ENCODE peak calls at places on chromosomes 11 and 22, in seven cellular contexts. Q is gastrocnemius medialis, T is psoas muscle, X is ovary, Z is heart left ventricle, N is fibroblast of lung, O is esophagus squamous epithelium. L is an unnamed sample. For H3K4me1, the result is how much of the 10 kb centered on the place peaks cover.

GRCh38 chr11:86228967-86229330 is 15.6 kb upstream of the EED start:
- DNase-seq in Z (no peak), N (no peak), Q (no peak), T (no peak), O (no peak), X (no peak), L (no peak)

GRCh38 chr22:33389927-33390326 is 331.7 kb upstream of the SYN3 start:
- DNase-seq in T (no peak), Z (no peak), X (no peak), N (peak), O (no peak), Q (no peak), L (no peak)

GRCh38 chr22:38696606-38697005 is 4.1 kb downstream of the JOSD1 start:
- DNase-seq in T (no peak), O (no peak), X (no peak), Z (no peak), Q (no peak), N (peak), L (peak)

GRCh38 chr22:28999510-29000224 is 62.0 kb downstream of the C22orf31 start:
- DNase-seq in X (no peak), Z (no peak), Q (no peak), T (no peak), O (no peak), N (no peak), L (no peak)

GRCh38 chr11:133778161-133778560 is 67.2 kb downstream of the SPATA19 start:
- DNase-seq in Q (no peak), X (no peak), O (no peak), T (no peak), N (no peak), Z (no peak), L (no peak)

GRCh38 chr22:21642584-21643448 is 714 bp downstream of the SDF2L1 start:
- DNase-seq in Q (no peak), N (peak), X (peak), Z (peak), T (peak), O (no peak), L (no peak)

GRCh38 chr11:67260406-67260805 is 5.9 kb upstream of the GRK2 start:
- DNase-seq in Z (peak), T (no peak), O (no peak), Q (no peak), X (no peak), N (no peak), L (no peak)

GRCh38 chr22:30187726-30188407 is 58.7 kb downstream of the LIF start:
- DNase-seq in N (peak), Q (no peak), O (no peak), T (no peak), X (no peak), Z (no peak), L (no peak)

GRCh38 chr11:64208086-64208795 is 1.7 kb downstream of the FERMT3 start:
- DNase-seq in Z (no peak), O (no peak), X (no peak), N (no peak), Q (no peak), T (no peak), L (no peak)

GRCh38 chr22:27329471-27329870 is 472.1 kb downstream of the MN1 start:
- DNase-seq in Q (no peak), T (no peak), Z (no peak), X (no peak), N (no peak), O (no peak), L (no peak)

GRCh38 chr22:41844036-41844435 is 11.1 kb downstream of the SREBF2 start:
- DNase-seq in T (no peak), Z (no peak), N (no peak), O (no peak), Q (no peak), X (no peak), L (no peak)

GRCh38 chr11:70174846-70175764 is 28.0 kb upstream of the FADD start:
- DNase-seq in Q (no peak), O (no peak), X (no peak), Z (peak), T (no peak), N (no peak), L (no peak)

GRCh38 chr11:6307879-6308278 is 12.4 kb downstream of the CAVIN3 start:
- DNase-seq in Q (no peak), O (no peak), X (no peak), Z (no peak), N (peak), T (no peak), L (peak)

GRCh38 chr11:83680351-83680750 is 394.2 kb upstream of the CCDC90B start:
- DNase-seq in O (no peak), Q (no peak), T (no peak), N (no peak), X (no peak), Z (no peak), L (no peak)

GRCh38 chr11:126892781-126893180 is 107.8 kb downstream of the KIRREL3 start:
- DNase-seq in O (no peak), X (no peak), Z (no peak), T (no peak), N (no peak), Q (no peak), L (no peak)

GRCh38 chr11:123640677-123641494 is 13.5 kb downstream of the SCN3B start:
- DNase-seq in N (peak), O (no peak), Q (peak), X (no peak), T (peak), Z (peak), L (no peak)

GRCh38 chr11:117902001-117902855 is 25.8 kb upstream of the FXYD6 start:
- DNase-seq in Q (no peak), O (no peak), X (peak), Z (no peak), T (no peak), N (no peak), L (no peak)

GRCh38 chr22:36439481-36440271 is 41.8 kb downstream of the TXN2 start:
- DNase-seq in Q (no peak), Z (peak), O (no peak), X (peak), N (peak), T (peak), L (peak)

GRCh38 chr11:59523541-59523940 is 12.2 kb downstream of the OR4D9 start:
- DNase-seq in O (no peak), Z (no peak), X (no peak), N (no peak), T (no peak), Q (no peak), L (no peak)

DNA sequence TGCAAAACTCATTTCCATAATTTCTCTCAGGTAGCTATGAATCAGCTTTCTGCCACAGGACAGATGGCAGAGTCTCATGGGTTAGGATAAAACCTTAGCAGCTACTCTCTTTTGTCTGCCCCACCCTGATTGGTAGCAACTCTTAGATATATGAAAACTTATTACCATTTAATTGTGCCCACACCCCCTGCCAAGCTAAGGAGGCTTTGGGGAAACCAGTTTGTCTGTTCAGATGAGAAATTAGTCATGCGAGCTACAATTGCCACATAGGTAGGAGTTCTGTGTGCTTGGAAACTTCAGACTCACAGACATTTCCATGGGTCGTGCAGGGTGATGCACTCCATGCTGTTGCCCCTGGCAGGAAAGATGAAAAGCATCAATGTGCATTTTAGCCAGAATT is 39.9 kb downstream of the CD44 start:
- DNase-seq in O (no peak), N (peak), X (no peak), Z (no peak), T (no peak), Q (no peak), L (no peak)
- H3K4me1 ChIP-seq in O (under half), N (under half), X (under half), Z (under half), T (under half), Q (under half), L (under half)

GRCh38 chr11:14045417-14045816 is 82.9 kb downstream of the SPON1 start:
- DNase-seq in X (no peak), T (no peak), N (no peak), O (no peak), Z (no peak), Q (no peak), L (no peak)
- TF ChIP-seq CTCF in X (no peak), T (no peak), N (no peak), O (no peak), Z (no peak), Q (no peak), L (no peak)

DNA sequence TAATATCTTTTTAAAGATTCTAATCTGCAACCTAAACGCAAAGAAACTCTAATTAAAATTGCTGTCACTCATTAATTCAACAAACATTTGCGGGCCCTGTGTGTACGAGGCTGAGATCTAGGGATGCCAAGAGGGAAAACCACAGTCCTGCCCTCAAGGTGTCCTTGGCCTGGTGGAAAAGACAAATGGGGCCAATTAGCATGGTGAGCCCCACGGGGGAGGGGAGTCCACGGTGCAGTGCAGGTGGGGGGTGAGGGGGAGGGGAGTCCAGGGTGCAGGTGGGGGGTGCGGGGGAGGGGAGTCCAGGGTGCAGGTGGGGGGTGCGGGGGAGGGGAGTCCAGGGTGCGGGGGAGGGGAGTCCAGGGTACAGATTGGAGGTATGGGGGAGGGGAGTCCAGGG is 50.1 kb downstream of the CELSR1 start:
- DNase-seq in Z (no peak), N (no peak), X (no peak), O (no peak), T (no peak), Q (no peak), L (no peak)
- H3K4me1 ChIP-seq in Z (under half), N (under half), X (under half), O (under half), T (under half), Q (under half), L (under half)

GRCh38 chr11:104907521-104908185 is 9.4 kb upstream of the CASP12 start:
- DNase-seq in O (no peak), X (no peak), Q (no peak), T (no peak), Z (no peak), N (peak), L (no peak)

GRCh38 chr11:104908186-104908531 is 9.9 kb upstream of the CASP12 start:
- DNase-seq in T (no peak), Q (no peak), N (no peak), Z (no peak), O (no peak), X (no peak), L (no peak)

DNA sequence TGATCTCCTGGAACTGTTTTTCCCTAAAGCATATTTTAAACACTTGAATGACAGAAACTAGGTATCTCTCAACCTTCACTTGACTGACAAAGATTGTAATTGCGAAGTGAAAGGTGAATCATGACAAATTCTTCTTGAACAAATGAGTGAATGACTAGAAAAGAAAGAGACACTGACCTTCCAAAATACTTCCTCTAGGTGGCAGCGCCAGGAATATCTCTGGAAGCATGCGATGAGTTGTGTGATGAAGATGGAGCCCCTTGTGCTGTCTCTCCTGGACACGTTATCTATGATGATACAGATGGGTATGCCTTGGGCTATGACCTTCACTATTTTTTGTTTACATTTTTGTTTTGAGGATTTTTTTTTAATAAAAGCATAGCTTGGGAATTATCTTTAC is 7.0 kb upstream of the CASP12 start:
- DNase-seq in T (no peak), N (no peak), O (no peak), X (no peak), Q (no peak), Z (no peak), L (no peak)
- TF ChIP-seq CTCF in T (no peak), N (peak), O (no peak), X (no peak), Q (no peak), Z (no peak), L (no peak)

GRCh38 chr22:19885841-19886592 is 31.3 kb upstream of the GNB1L start:
- DNase-seq in N (no peak), X (no peak), Z (peak), O (no peak), Q (no peak), T (peak), L (no peak)
- H3K4me1 ChIP-seq in N (under half), X (under half), Z (under half), O (under half), Q (under half), T (under half), L (under half)

GRCh38 chr11:46386674-46387073 is 4.9 kb downstream of the CHRM4 start:
- DNase-seq in Z (no peak), O (no peak), X (no peak), N (peak), Q (no peak), T (no peak), L (no peak)

GRCh38 chr11:46386005-46386331 is 4.5 kb downstream of the MDK start:
- DNase-seq in X (no peak), Q (no peak), Z (no peak), O (no peak), T (no peak), N (no peak), L (no peak)

GRCh38 chr11:46387919-46388618 is 3.5 kb downstream of the CHRM4 start:
- DNase-seq in Q (no peak), T (no peak), O (no peak), X (no peak), Z (no peak), N (no peak), L (no peak)

GRCh38 chr11:46388619-46389449 is 2.7 kb downstream of the CHRM4 start:
- DNase-seq in O (no peak), Q (no peak), T (no peak), X (no peak), Z (no peak), N (no peak), L (no peak)

DNA sequence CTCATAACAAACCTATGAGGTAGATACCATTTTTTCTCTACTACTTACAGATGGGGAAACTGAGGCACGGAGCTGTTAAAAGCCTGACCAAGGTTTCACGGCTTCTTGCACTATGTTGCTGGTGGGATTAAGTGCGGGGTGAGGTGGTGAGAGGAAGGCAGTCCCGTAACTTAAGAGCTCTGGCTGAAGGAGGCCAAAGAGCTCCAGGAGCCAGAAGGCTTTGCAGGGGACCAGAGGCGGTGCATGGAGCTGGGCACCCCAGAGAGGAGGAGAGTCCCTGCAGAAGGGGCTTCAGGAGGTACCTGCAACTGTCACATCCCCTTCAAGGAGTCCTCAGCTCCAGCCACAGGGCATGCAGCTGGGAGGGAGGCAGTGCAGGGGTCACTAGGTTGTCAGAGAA is 4.1 kb downstream of the CHRM4 start:
- DNase-seq in X (no peak), Q (no peak), Z (no peak), T (no peak), N (no peak), O (no peak), L (no peak)
- TF ChIP-seq CTCF in X (no peak), Q (no peak), Z (no peak), T (no peak), N (no peak), O (no peak), L (no peak)

GRCh38 chr22:17964647-17965046 is 59.7 kb downstream of the MICAL3 start:
- DNase-seq in O (no peak), Z (no peak), X (no peak), Q (no peak), N (no peak), T (no peak), L (no peak)

GRCh38 chr22:17964153-17964552 is 60.2 kb downstream of the MICAL3 start:
- DNase-seq in Q (no peak), T (no peak), O (no peak), N (peak), X (no peak), Z (no peak), L (no peak)

GRCh38 chr22:17966403-17966717 is 58.0 kb downstream of the MICAL3 start:
- DNase-seq in Q (no peak), T (no peak), Z (no peak), O (no peak), N (no peak), X (no peak), L (no peak)

GRCh38 chr22:17968126-17968525 is 56.2 kb downstream of the MICAL3 start:
- DNase-seq in T (no peak), Z (no peak), N (no peak), Q (no peak), X (no peak), O (no peak), L (no peak)

GRCh38 chr22:17965538-17966402 is 58.6 kb downstream of the MICAL3 start:
- DNase-seq in Z (no peak), N (no peak), X (no peak), O (no peak), T (no peak), Q (no peak), L (no peak)
- H3K4me1 ChIP-seq in Z (half or more), N (under half), X (under half), O (under half), T (under half), Q (under half), L (under half)

GRCh38 chr11:71425409-71425808 is 22.8 kb downstream of the DHCR7 start:
- DNase-seq in O (no peak), Z (no peak), T (no peak), Q (no peak), X (no peak), N (no peak), L (no peak)
- TF ChIP-seq CTCF in O (no peak), Z (no peak), T (no peak), Q (no peak), X (no peak), N (no peak), L (no peak)

DNA sequence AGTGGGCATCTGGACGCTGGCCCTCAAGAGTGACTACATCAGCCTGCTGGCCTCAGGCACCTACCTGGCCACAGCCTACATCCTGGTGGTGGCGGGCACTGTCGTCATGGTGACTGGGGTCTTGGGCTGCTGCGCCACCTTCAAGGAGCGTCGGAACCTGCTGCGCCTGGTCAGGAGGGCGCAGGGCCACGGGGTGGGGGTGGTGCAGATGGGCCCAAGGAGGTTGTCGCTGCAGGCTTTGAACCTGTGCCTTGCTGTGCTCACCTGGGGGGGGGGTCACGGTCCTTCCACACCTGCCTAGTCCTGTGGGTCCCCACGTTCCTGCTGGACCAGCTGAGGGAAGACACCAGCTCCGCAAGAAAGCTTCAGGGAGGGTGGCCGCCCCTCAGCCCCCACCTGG is 3.5 kb downstream of the CD151 start:
- DNase-seq in Q (no peak), Z (no peak), X (no peak), N (no peak), O (no peak), T (no peak), L (no peak)
- H3K4me1 ChIP-seq in Q (under half), Z (half or more), X (under half), N (under half), O (under half), T (under half), L (under half)

L was measured in foreskin keratinocyte.